ENCODE peak calls at places on chromosomes 4 and X, in eight cellular contexts. F, S, D, M, N, C, H and I are unnamed samples.

GRCh38 chr4:8838911-8839431 is 32.7 kb downstream of the HMX1 start:
- DNase-seq in F (no peak), C (no peak), M (no peak), H (no peak), D (no peak), N (no peak), S (no peak), I (no peak)

GRCh38 chrX:45767021-45767491 is 566.4 kb upstream of the DIPK2B start:
- DNase-seq in D (peak; percentile 75), C (no peak), H (no peak), M (peak; percentile 56), S (peak; percentile 75), F (peak; percentile 21), N (no peak), I (no peak)

GRCh38 chrX:12922600-12922919 is 16.1 kb downstream of the TLR8 start:
- DNase-seq in C (no peak), H (no peak), N (no peak), M (no peak), S (no peak), D (no peak), F (no peak), I (no peak)

GRCh38 chr4:3415471-3416141 is 26.2 kb upstream of the HGFAC start:
- DNase-seq in F (no peak), D (no peak), H (no peak), C (no peak), N (no peak), M (no peak), S (no peak), I (no peak)

GRCh38 chr4:82785248-82786003 is 13.2 kb downstream of the SCD5 start:
- DNase-seq in N (peak; percentile 78), M (peak; percentile 81), F (no peak), H (peak; percentile 90), C (peak; percentile 22), D (peak; percentile 90), S (peak; percentile 91), I (no peak)

GRCh38 chrX:147891886-147892285 is 19.8 kb upstream of the FMR1 start:
- DNase-seq in H (no peak), S (no peak), N (no peak), D (peak; percentile 49), M (peak; percentile 0), F (no peak), C (no peak), I (no peak)

GRCh38 chr4:152460488-152460887 is 75.4 kb downstream of the FBXW7 start:
- DNase-seq in C (no peak), S (peak; percentile 14), F (no peak), H (peak; percentile 64), M (peak; percentile 68), D (peak; percentile 83), N (peak; percentile 54), I (no peak)

GRCh38 chr4:11010624-11011023 is 326.1 kb upstream of the CLNK start:
- DNase-seq in F (no peak), C (no peak), N (no peak), D (no peak), S (no peak), M (no peak), H (no peak), I (no peak)

GRCh38 chrX:34483980-34484379 is 173.1 kb downstream of the TMEM47 start:
- DNase-seq in N (no peak), D (no peak), C (no peak), M (no peak), S (no peak), F (no peak), H (no peak), I (no peak)

GRCh38 chr4:80142396-80143304 is 54.7 kb upstream of the PRDM8 start:
- DNase-seq in D (peak; percentile 58), C (no peak), N (no peak), H (no peak), S (no peak), F (no peak), M (no peak), I (no peak)

GRCh38 chrX:95318882-95319281 is 1365.8 kb upstream of the DIAPH2 start:
- DNase-seq in F (no peak), H (no peak), C (peak; percentile 1), M (no peak), D (no peak), N (no peak), S (peak; percentile 19), I (peak; percentile 23)

GRCh38 chr4:13865871-13866669 is 238.5 kb upstream of the BOD1L1 start:
- DNase-seq in M (peak; percentile 46), S (peak; percentile 31), F (no peak), N (peak; percentile 31), H (peak; percentile 83), C (no peak), D (peak; percentile 29), I (no peak)

GRCh38 chr4:1192091-1192492 is 19.7 kb upstream of the SPON2 start:
- DNase-seq in C (peak; percentile 31), D (peak; percentile 96), F (no peak), N (peak; percentile 82), H (peak; percentile 98), S (peak; percentile 86), M (peak; percentile 94), I (no peak)

DNA sequence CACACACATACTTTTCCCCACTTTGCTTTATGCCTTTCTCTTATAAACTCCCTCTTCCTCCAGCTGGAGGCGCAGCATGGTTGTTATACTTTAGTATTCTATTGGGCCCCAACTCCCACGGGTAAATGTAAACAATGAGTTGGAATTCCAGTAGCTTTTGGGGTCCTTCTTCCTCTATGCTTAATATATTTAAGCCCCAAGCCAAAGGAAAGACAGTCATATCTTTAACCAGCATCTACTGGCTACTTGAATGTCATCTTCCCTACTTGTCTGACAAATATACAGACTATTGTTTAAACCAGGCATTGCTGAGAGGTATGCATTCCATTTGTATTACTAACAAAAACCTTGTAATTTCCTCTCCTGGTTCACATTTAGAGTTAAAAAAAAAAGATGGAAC is 72.9 kb downstream of the WDR19 start:
- DNase-seq in N (peak; percentile 2), C (peak; percentile 16), H (peak; percentile 13), M (peak; percentile 55), F (no peak), D (peak; percentile 39), S (peak; percentile 60), I (no peak)
- TF ChIP-seq CTCF in N (peak; percentile 15), C (no peak), H (no peak), M (peak; percentile 56), F (no peak), D (peak; percentile 9), S (peak; percentile 21), I (no peak)

DNA sequence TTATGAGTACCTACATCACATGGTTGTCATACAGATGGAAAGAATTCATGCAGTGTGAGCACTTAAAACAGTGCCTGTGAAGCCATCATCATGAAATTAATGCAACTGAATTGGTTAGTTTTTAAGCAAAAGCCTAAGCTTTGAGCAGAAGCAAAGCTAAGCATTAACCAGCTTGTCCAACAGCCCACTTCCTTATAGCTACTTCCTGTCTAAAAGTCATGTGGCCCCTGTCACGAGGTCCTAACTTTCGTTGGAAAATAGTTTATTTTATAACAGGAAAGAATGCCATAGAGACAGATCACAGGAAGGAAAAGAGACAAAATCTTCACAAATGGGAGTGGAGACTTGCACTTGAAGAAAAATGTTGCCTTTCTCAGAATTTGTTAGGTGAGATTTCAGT is 27.8 kb upstream of the VCX start:
- DNase-seq in F (no peak), D (no peak), M (no peak), N (no peak), S (no peak), C (no peak), H (no peak), I (no peak)
- TF ChIP-seq CTCF in F (no peak), D (no peak), M (no peak), N (no peak), S (no peak), C (no peak), H (no peak), I (no peak)

GRCh38 chrX:105874790-105875189 is 52.5 kb downstream of the NRK start:
- DNase-seq in N (no peak), S (no peak), C (no peak), D (no peak), H (no peak), M (no peak), F (no peak), I (no peak)

GRCh38 chrX:105880491-105880890 is 58.2 kb downstream of the NRK start:
- DNase-seq in M (no peak), F (no peak), S (no peak), D (no peak), H (no peak), C (no peak), N (no peak), I (no peak)

GRCh38 chrX:105872921-105873320 is 50.6 kb downstream of the NRK start:
- DNase-seq in D (no peak), H (peak; percentile 2), F (no peak), M (no peak), N (no peak), S (peak; percentile 4), C (no peak), I (no peak)

DNA sequence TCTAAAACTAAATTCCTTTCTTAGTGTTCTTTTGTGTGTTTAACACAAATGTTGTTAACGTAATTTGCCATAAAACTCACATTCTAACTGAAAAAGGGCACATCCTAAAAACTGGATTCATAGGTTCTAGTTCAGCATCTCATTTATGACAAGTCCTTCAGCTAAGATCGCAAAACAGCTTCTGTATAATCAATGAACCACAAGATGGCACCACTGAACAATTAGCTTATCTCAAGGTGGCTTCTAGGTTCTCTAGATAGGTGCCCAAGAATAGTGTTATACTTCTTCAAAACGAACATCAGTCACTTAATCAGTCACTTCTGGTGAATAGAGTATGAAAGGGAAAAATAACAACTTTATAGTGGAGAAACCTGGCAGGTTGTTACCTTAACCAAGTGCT is 54.3 kb downstream of the NRK start:
- DNase-seq in D (no peak), H (no peak), M (no peak), S (peak; percentile 26), F (no peak), C (no peak), N (no peak), I (no peak)
- TF ChIP-seq CTCF in D (no peak), H (no peak), M (peak; percentile 10), S (peak; percentile 72), F (peak; percentile 15), C (no peak), N (peak; percentile 29), I (peak; percentile 17)

DNA sequence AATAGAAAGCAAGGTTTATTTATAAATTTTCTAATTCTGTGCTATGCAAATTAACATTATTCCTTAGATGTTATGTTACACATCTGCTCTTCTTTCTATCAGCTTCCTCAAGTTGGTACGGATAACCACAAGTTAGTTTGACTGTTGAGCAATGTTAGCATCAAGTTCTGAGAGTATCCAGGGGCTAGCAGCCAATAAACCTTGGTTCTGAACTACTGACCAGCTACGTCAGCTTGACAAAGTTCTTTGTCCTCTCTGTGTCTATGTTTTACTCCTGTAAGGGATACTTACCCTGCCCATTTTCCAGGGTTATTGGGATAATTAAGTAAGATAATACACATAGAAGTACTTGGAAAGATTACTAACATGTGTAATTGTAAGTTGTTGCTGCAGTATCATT is 8.1 kb upstream of the TEX13A start:
- DNase-seq in M (no peak), H (no peak), S (no peak), C (no peak), D (no peak), N (no peak), F (no peak), I (no peak)
- TF ChIP-seq CTCF in M (no peak), H (no peak), S (no peak), C (no peak), D (no peak), N (no peak), F (no peak), I (no peak)

GRCh38 chrX:11438767-11439166 is 145.6 kb downstream of the AMELX start:
- DNase-seq in M (no peak), F (no peak), S (no peak), H (peak; percentile 40), C (no peak), D (peak; percentile 72), N (no peak), I (no peak)
- TF ChIP-seq CTCF in M (no peak), F (no peak), S (no peak), H (no peak), C (no peak), D (no peak), N (no peak), I (no peak)